ENCODE peak calls at places on chromosomes 4 and X, in seven cellular contexts. One of them, this sample, is unnamed.

GRCh38 chr4:10164877-10165283 is 48.3 kb upstream of the WDR1 start:
- DNase-seq in mesothelial cell of epicardium: no peak
- DNase-seq in stimulated activated CD4-positive, alpha-beta T cell treated with anti-CD3 and anti-CD28 coated beads, Interleukin-12 subunit alpha, Interleukin-12 subunit beta, amount 100 ng/mL, for 48 hours: no peak
- DNase-seq in HEK293T: peak; percentile 48
- DNase-seq in H4: peak; percentile 42
- DNase-seq in left ventricle myocardium inferior: no peak
- DNase-seq in HCT116: peak; percentile 44
- DNase-seq in this sample: no peak

GRCh38 chr4:187124311-187124710 is 400.7 kb upstream of the FAT1 start:
- DNase-seq in stimulated activated CD4-positive, alpha-beta T cell treated with anti-CD3 and anti-CD28 coated beads, Interleukin-12 subunit alpha, Interleukin-12 subunit beta, amount 100 ng/mL, for 48 hours: no peak
- DNase-seq in HCT116: no peak
- DNase-seq in HEK293T: no peak
- DNase-seq in left ventricle myocardium inferior: no peak
- DNase-seq in H4: no peak
- DNase-seq in mesothelial cell of epicardium: no peak
- DNase-seq in this sample: no peak

GRCh38 chrX:85327060-85327333 is 52.5 kb downstream of the POF1B start:
- DNase-seq in HCT116: no peak
- DNase-seq in mesothelial cell of epicardium: no peak
- DNase-seq in left ventricle myocardium inferior: no peak
- DNase-seq in HEK293T: no peak
- DNase-seq in H4: no peak
- DNase-seq in stimulated activated CD4-positive, alpha-beta T cell treated with anti-CD3 and anti-CD28 coated beads, Interleukin-12 subunit alpha, Interleukin-12 subunit beta, amount 100 ng/mL, for 48 hours: no peak
- DNase-seq in this sample: no peak

GRCh38 chr4:107755841-107756356 is 35.9 kb upstream of the PAPSS1 start:
- DNase-seq in left ventricle myocardium inferior: no peak
- DNase-seq in stimulated activated CD4-positive, alpha-beta T cell treated with anti-CD3 and anti-CD28 coated beads, Interleukin-12 subunit alpha, Interleukin-12 subunit beta, amount 100 ng/mL, for 48 hours: no peak
- DNase-seq in mesothelial cell of epicardium: no peak
- DNase-seq in HCT116: no peak
- DNase-seq in H4: no peak
- DNase-seq in HEK293T: no peak
- DNase-seq in this sample: no peak

GRCh38 chr4:88791274-88791673 is 93.6 kb upstream of the NAP1L5 start:
- DNase-seq in HCT116: peak; percentile 13
- DNase-seq in H4: no peak
- DNase-seq in stimulated activated CD4-positive, alpha-beta T cell treated with anti-CD3 and anti-CD28 coated beads, Interleukin-12 subunit alpha, Interleukin-12 subunit beta, amount 100 ng/mL, for 48 hours: no peak
- DNase-seq in mesothelial cell of epicardium: no peak
- DNase-seq in left ventricle myocardium inferior: no peak
- DNase-seq in HEK293T: no peak
- DNase-seq in this sample: no peak

GRCh38 chrX:150848914-150849365 is 49.5 kb downstream of the CD99L2 start:
- DNase-seq in H4: peak; percentile 83
- DNase-seq in HCT116: no peak
- DNase-seq in left ventricle myocardium inferior: no peak
- DNase-seq in mesothelial cell of epicardium: no peak
- DNase-seq in HEK293T: no peak
- DNase-seq in stimulated activated CD4-positive, alpha-beta T cell treated with anti-CD3 and anti-CD28 coated beads, Interleukin-12 subunit alpha, Interleukin-12 subunit beta, amount 100 ng/mL, for 48 hours: no peak
- DNase-seq in this sample: no peak

GRCh38 chr4:27293831-27294230 is 433.2 kb downstream of the STIM2 start:
- DNase-seq in HCT116: no peak
- DNase-seq in left ventricle myocardium inferior: no peak
- DNase-seq in stimulated activated CD4-positive, alpha-beta T cell treated with anti-CD3 and anti-CD28 coated beads, Interleukin-12 subunit alpha, Interleukin-12 subunit beta, amount 100 ng/mL, for 48 hours: no peak
- DNase-seq in HEK293T: no peak
- DNase-seq in H4: no peak
- DNase-seq in mesothelial cell of epicardium: no peak
- DNase-seq in this sample: no peak

GRCh38 chrX:154350429-154351182 is 23.8 kb downstream of the FLNA start:
- DNase-seq in left ventricle myocardium inferior: no peak
- DNase-seq in H4: no peak
- DNase-seq in stimulated activated CD4-positive, alpha-beta T cell treated with anti-CD3 and anti-CD28 coated beads, Interleukin-12 subunit alpha, Interleukin-12 subunit beta, amount 100 ng/mL, for 48 hours: no peak
- DNase-seq in mesothelial cell of epicardium: no peak
- DNase-seq in HEK293T: no peak
- DNase-seq in HCT116: no peak
- DNase-seq in this sample: no peak

GRCh38 chrX:39149761-39150160 is 348.5 kb downstream of the MID1IP1 start:
- DNase-seq in mesothelial cell of epicardium: peak; percentile 42
- DNase-seq in HCT116: no peak
- DNase-seq in left ventricle myocardium inferior: peak; percentile 75
- DNase-seq in H4: peak; percentile 37
- DNase-seq in HEK293T: peak; percentile 56
- DNase-seq in stimulated activated CD4-positive, alpha-beta T cell treated with anti-CD3 and anti-CD28 coated beads, Interleukin-12 subunit alpha, Interleukin-12 subunit beta, amount 100 ng/mL, for 48 hours: peak; percentile 19
- DNase-seq in this sample: peak; percentile 47

GRCh38 chr4:139011220-139011950 is 4.2 kb upstream of the NOCT start:
- DNase-seq in left ventricle myocardium inferior: no peak
- DNase-seq in H4: no peak
- DNase-seq in HCT116: no peak
- DNase-seq in HEK293T: no peak
- DNase-seq in stimulated activated CD4-positive, alpha-beta T cell treated with anti-CD3 and anti-CD28 coated beads, Interleukin-12 subunit alpha, Interleukin-12 subunit beta, amount 100 ng/mL, for 48 hours: no peak
- DNase-seq in mesothelial cell of epicardium: no peak
- DNase-seq in this sample: no peak

GRCh38 chr4:73433140-73433539 is 2.9 kb upstream of the AFP start:
- DNase-seq in HCT116: no peak
- DNase-seq in H4: no peak
- DNase-seq in left ventricle myocardium inferior: no peak
- DNase-seq in HEK293T: no peak
- DNase-seq in mesothelial cell of epicardium: no peak
- DNase-seq in stimulated activated CD4-positive, alpha-beta T cell treated with anti-CD3 and anti-CD28 coated beads, Interleukin-12 subunit alpha, Interleukin-12 subunit beta, amount 100 ng/mL, for 48 hours: no peak
- DNase-seq in this sample: no peak

GRCh38 chr4:182204042-182204441 is 39.2 kb upstream of the TENM3 start:
- DNase-seq in H4: no peak
- DNase-seq in HCT116: no peak
- DNase-seq in mesothelial cell of epicardium: no peak
- DNase-seq in stimulated activated CD4-positive, alpha-beta T cell treated with anti-CD3 and anti-CD28 coated beads, Interleukin-12 subunit alpha, Interleukin-12 subunit beta, amount 100 ng/mL, for 48 hours: no peak
- DNase-seq in HEK293T: no peak
- DNase-seq in left ventricle myocardium inferior: no peak
- DNase-seq in this sample: no peak

GRCh38 chrX:22389544-22390243 is 117.0 kb downstream of the CBLL2 start:
- DNase-seq in mesothelial cell of epicardium: no peak
- DNase-seq in H4: peak; percentile 67
- DNase-seq in HCT116: no peak
- DNase-seq in HEK293T: peak; percentile 16
- DNase-seq in left ventricle myocardium inferior: no peak
- DNase-seq in stimulated activated CD4-positive, alpha-beta T cell treated with anti-CD3 and anti-CD28 coated beads, Interleukin-12 subunit alpha, Interleukin-12 subunit beta, amount 100 ng/mL, for 48 hours: no peak
- DNase-seq in this sample: no peak

GRCh38 chr4:123043793-123044425 is 121.5 kb upstream of the NUDT6 start:
- DNase-seq in HCT116: no peak
- DNase-seq in mesothelial cell of epicardium: no peak
- DNase-seq in left ventricle myocardium inferior: no peak
- DNase-seq in stimulated activated CD4-positive, alpha-beta T cell treated with anti-CD3 and anti-CD28 coated beads, Interleukin-12 subunit alpha, Interleukin-12 subunit beta, amount 100 ng/mL, for 48 hours: no peak
- DNase-seq in HEK293T: no peak
- DNase-seq in H4: no peak
- DNase-seq in this sample: no peak

GRCh38 chr4:86302242-86302641 is 57.6 kb downstream of the MAPK10 start:
- DNase-seq in H4: no peak
- DNase-seq in mesothelial cell of epicardium: no peak
- DNase-seq in left ventricle myocardium inferior: no peak
- DNase-seq in stimulated activated CD4-positive, alpha-beta T cell treated with anti-CD3 and anti-CD28 coated beads, Interleukin-12 subunit alpha, Interleukin-12 subunit beta, amount 100 ng/mL, for 48 hours: no peak
- DNase-seq in HCT116: no peak
- DNase-seq in HEK293T: no peak
- DNase-seq in this sample: no peak

GRCh38 chr4:79348405-79348804 is 22.5 kb upstream of the NAA11 start:
- DNase-seq in HCT116: no peak
- DNase-seq in HEK293T: no peak
- DNase-seq in stimulated activated CD4-positive, alpha-beta T cell treated with anti-CD3 and anti-CD28 coated beads, Interleukin-12 subunit alpha, Interleukin-12 subunit beta, amount 100 ng/mL, for 48 hours: no peak
- DNase-seq in mesothelial cell of epicardium: no peak
- DNase-seq in H4: no peak
- DNase-seq in left ventricle myocardium inferior: no peak
- DNase-seq in this sample: no peak

GRCh38 chr4:23006756-23007155 is 314.0 kb downstream of the GBA3 start:
- DNase-seq in left ventricle myocardium inferior: no peak
- DNase-seq in H4: no peak
- DNase-seq in HCT116: no peak
- DNase-seq in HEK293T: no peak
- DNase-seq in mesothelial cell of epicardium: no peak
- DNase-seq in stimulated activated CD4-positive, alpha-beta T cell treated with anti-CD3 and anti-CD28 coated beads, Interleukin-12 subunit alpha, Interleukin-12 subunit beta, amount 100 ng/mL, for 48 hours: no peak
- DNase-seq in this sample: no peak

GRCh38 chr4:89029591-89029990 is 27.4 kb downstream of the FAM13A start:
- DNase-seq in HCT116: no peak
- DNase-seq in stimulated activated CD4-positive, alpha-beta T cell treated with anti-CD3 and anti-CD28 coated beads, Interleukin-12 subunit alpha, Interleukin-12 subunit beta, amount 100 ng/mL, for 48 hours: no peak
- DNase-seq in H4: no peak
- DNase-seq in left ventricle myocardium inferior: no peak
- DNase-seq in HEK293T: no peak
- DNase-seq in mesothelial cell of epicardium: no peak
- DNase-seq in this sample: no peak

GRCh38 chr4:2041234-2042130 is 17.6 kb upstream of the NAT8L start:
- DNase-seq in left ventricle myocardium inferior: peak; percentile 84
- DNase-seq in stimulated activated CD4-positive, alpha-beta T cell treated with anti-CD3 and anti-CD28 coated beads, Interleukin-12 subunit alpha, Interleukin-12 subunit beta, amount 100 ng/mL, for 48 hours: peak; percentile 83
- DNase-seq in H4: peak; percentile 78
- DNase-seq in mesothelial cell of epicardium: peak; percentile 79
- DNase-seq in HCT116: peak; percentile 67
- DNase-seq in HEK293T: peak; percentile 97
- DNase-seq in this sample: peak; percentile 88

GRCh38 chr4:951594-952468 is 19.6 kb downstream of the TMEM175 start:
- DNase-seq in H4: no peak
- DNase-seq in left ventricle myocardium inferior: no peak
- DNase-seq in HCT116: no peak
- DNase-seq in mesothelial cell of epicardium: no peak
- DNase-seq in stimulated activated CD4-positive, alpha-beta T cell treated with anti-CD3 and anti-CD28 coated beads, Interleukin-12 subunit alpha, Interleukin-12 subunit beta, amount 100 ng/mL, for 48 hours: no peak
- DNase-seq in HEK293T: no peak
- DNase-seq in this sample: no peak

GRCh38 chr4:53702334-53703266 is 111.3 kb upstream of the LNX1 start:
- DNase-seq in HEK293T: peak; percentile 42
- DNase-seq in stimulated activated CD4-positive, alpha-beta T cell treated with anti-CD3 and anti-CD28 coated beads, Interleukin-12 subunit alpha, Interleukin-12 subunit beta, amount 100 ng/mL, for 48 hours: no peak
- DNase-seq in H4: peak; percentile 90
- DNase-seq in left ventricle myocardium inferior: peak; percentile 89
- DNase-seq in mesothelial cell of epicardium: no peak
- DNase-seq in HCT116: no peak
- DNase-seq in this sample: no peak

GRCh38 chr4:124079174-124079780 is 633.3 kb downstream of the ANKRD50 start:
- DNase-seq in H4: no peak
- DNase-seq in stimulated activated CD4-positive, alpha-beta T cell treated with anti-CD3 and anti-CD28 coated beads, Interleukin-12 subunit alpha, Interleukin-12 subunit beta, amount 100 ng/mL, for 48 hours: no peak
- DNase-seq in mesothelial cell of epicardium: no peak
- DNase-seq in HEK293T: no peak
- DNase-seq in left ventricle myocardium inferior: no peak
- DNase-seq in HCT116: no peak
- DNase-seq in this sample: no peak

GRCh38 chrX:2974946-2975345 is 31.4 kb upstream of the ARSH start:
- DNase-seq in left ventricle myocardium inferior: no peak
- DNase-seq in stimulated activated CD4-positive, alpha-beta T cell treated with anti-CD3 and anti-CD28 coated beads, Interleukin-12 subunit alpha, Interleukin-12 subunit beta, amount 100 ng/mL, for 48 hours: no peak
- DNase-seq in HCT116: no peak
- DNase-seq in mesothelial cell of epicardium: no peak
- DNase-seq in HEK293T: no peak
- DNase-seq in H4: no peak
- DNase-seq in this sample: no peak

GRCh38 chr4:8297141-8297601 is 27.6 kb downstream of the HTRA3 start:
- DNase-seq in mesothelial cell of epicardium: peak; percentile 4
- DNase-seq in HEK293T: no peak
- DNase-seq in stimulated activated CD4-positive, alpha-beta T cell treated with anti-CD3 and anti-CD28 coated beads, Interleukin-12 subunit alpha, Interleukin-12 subunit beta, amount 100 ng/mL, for 48 hours: no peak
- DNase-seq in H4: no peak
- DNase-seq in HCT116: no peak
- DNase-seq in left ventricle myocardium inferior: no peak
- DNase-seq in this sample: no peak

GRCh38 chr4:86536166-86536565 is 57.9 kb upstream of the PTPN13 start:
- DNase-seq in HCT116: no peak
- DNase-seq in stimulated activated CD4-positive, alpha-beta T cell treated with anti-CD3 and anti-CD28 coated beads, Interleukin-12 subunit alpha, Interleukin-12 subunit beta, amount 100 ng/mL, for 48 hours: no peak
- DNase-seq in left ventricle myocardium inferior: no peak
- DNase-seq in mesothelial cell of epicardium: no peak
- DNase-seq in HEK293T: no peak
- DNase-seq in H4: no peak
- DNase-seq in this sample: no peak

GRCh38 chr4:77220841-77221613 is 64.0 kb downstream of the CCNG2 start:
- DNase-seq in HCT116: no peak
- DNase-seq in H4: no peak
- DNase-seq in mesothelial cell of epicardium: no peak
- DNase-seq in left ventricle myocardium inferior: peak; percentile 48
- DNase-seq in HEK293T: no peak
- DNase-seq in stimulated activated CD4-positive, alpha-beta T cell treated with anti-CD3 and anti-CD28 coated beads, Interleukin-12 subunit alpha, Interleukin-12 subunit beta, amount 100 ng/mL, for 48 hours: no peak
- DNase-seq in this sample: no peak

GRCh38 chr4:141786921-141787320 is 150.5 kb downstream of the IL15 start:
- DNase-seq in mesothelial cell of epicardium: no peak
- DNase-seq in H4: no peak
- DNase-seq in stimulated activated CD4-positive, alpha-beta T cell treated with anti-CD3 and anti-CD28 coated beads, Interleukin-12 subunit alpha, Interleukin-12 subunit beta, amount 100 ng/mL, for 48 hours: no peak
- DNase-seq in left ventricle myocardium inferior: no peak
- DNase-seq in HCT116: no peak
- DNase-seq in HEK293T: no peak
- DNase-seq in this sample: no peak

GRCh38 chr4:19776929-19777328 is 474.8 kb upstream of the SLIT2 start:
- DNase-seq in HCT116: no peak
- DNase-seq in HEK293T: no peak
- DNase-seq in left ventricle myocardium inferior: no peak
- DNase-seq in stimulated activated CD4-positive, alpha-beta T cell treated with anti-CD3 and anti-CD28 coated beads, Interleukin-12 subunit alpha, Interleukin-12 subunit beta, amount 100 ng/mL, for 48 hours: no peak
- DNase-seq in mesothelial cell of epicardium: no peak
- DNase-seq in H4: no peak
- DNase-seq in this sample: no peak

GRCh38 chr4:18568600-18568999 is 547.0 kb upstream of the LCORL start:
- DNase-seq in stimulated activated CD4-positive, alpha-beta T cell treated with anti-CD3 and anti-CD28 coated beads, Interleukin-12 subunit alpha, Interleukin-12 subunit beta, amount 100 ng/mL, for 48 hours: no peak
- DNase-seq in HEK293T: no peak
- DNase-seq in mesothelial cell of epicardium: no peak
- DNase-seq in H4: no peak
- DNase-seq in left ventricle myocardium inferior: no peak
- DNase-seq in HCT116: no peak
- DNase-seq in this sample: no peak

GRCh38 chr4:185015108-185015507 is 3.2 kb upstream of the HELT start:
- DNase-seq in mesothelial cell of epicardium: no peak
- DNase-seq in H4: no peak
- DNase-seq in HCT116: no peak
- DNase-seq in HEK293T: no peak
- DNase-seq in left ventricle myocardium inferior: no peak
- DNase-seq in stimulated activated CD4-positive, alpha-beta T cell treated with anti-CD3 and anti-CD28 coated beads, Interleukin-12 subunit alpha, Interleukin-12 subunit beta, amount 100 ng/mL, for 48 hours: no peak
- DNase-seq in this sample: no peak